ENCODE peak calls at places on chromosomes 16 and 17, in ten cellular contexts. G is tibial nerve; I is B cell; L is kidney epithelial cell; K is mesothelial cell of epicardium; J is WERI-Rb-1; C is CD8-positive, alpha-beta T cell; M is heart left ventricle; N is heart right ventricle; X is lung. B is an unnamed sample.

GRCh38 chr17:47368262-47368661 is 44.5 kb downstream of the EFCAB13 start:
- DNase-seq in G (no peak), I (no peak), L (no peak), K (no peak), J (no peak), C (no peak), M (no peak), N (no peak), X (no peak), B (no peak)

GRCh38 chr16:87850009-87851006 is 19.0 kb downstream of the SLC7A5 start:
- DNase-seq in G (no peak), I (peak; percentile 75), L (no peak), K (peak; percentile 87), J (peak; percentile 59), C (peak; percentile 80), M (peak; percentile 44), N (peak; percentile 58), X (peak; percentile 63), B (peak; percentile 91)

GRCh38 chr17:72846399-72846798 is 246.1 kb downstream of the SLC39A11 start:
- DNase-seq in G (no peak), I (no peak), L (no peak), K (no peak), J (no peak), C (no peak), M (no peak), N (no peak), X (no peak), B (no peak)

GRCh38 chr17:69828087-69828486 is 246.9 kb upstream of the KCNJ16 start:
- DNase-seq in G (no peak), I (no peak), L (no peak), K (no peak), J (no peak), C (no peak), M (peak; percentile 62), N (peak; percentile 66), X (no peak), B (peak; percentile 52)

GRCh38 chr16:72195609-72196008 is 23.7 kb upstream of the PMFBP1 start:
- DNase-seq in G (no peak), I (no peak), L (no peak), K (no peak), J (no peak), C (no peak), M (no peak), N (no peak), X (no peak), B (no peak)

GRCh38 chr16:66939366-66939765 is 4.0 kb downstream of the CES2 start:
- DNase-seq in G (no peak), I (no peak), L (no peak), K (no peak), J (no peak), C (no peak), M (no peak), N (no peak), X (no peak), B (peak; percentile 27)

GRCh38 chr16:22813946-22814325 is at the start of gene HS3ST2:
- DNase-seq in G (no peak), I (peak; percentile 8), L (no peak), K (peak; percentile 43), J (peak; percentile 70), C (no peak), M (peak; percentile 34), N (peak; percentile 24), X (no peak), B (peak; percentile 20)

GRCh38 chr16:23302045-23302956 is at the start of gene SCNN1B:
- DNase-seq in G (no peak), I (no peak), L (no peak), K (no peak), J (peak; percentile 51), C (no peak), M (no peak), N (no peak), X (peak; percentile 62), B (peak; percentile 34)

GRCh38 chr16:57721765-57722499 is 13.6 kb upstream of the KATNB1 start:
- DNase-seq in G (no peak), I (no peak), L (no peak), K (no peak), J (no peak), C (no peak), M (no peak), N (no peak), X (no peak), B (no peak)

GRCh38 chr16:57722651-57723050 is 12.9 kb upstream of the KATNB1 start:
- DNase-seq in G (no peak), I (no peak), L (no peak), K (no peak), J (no peak), C (no peak), M (no peak), N (no peak), X (no peak), B (no peak)

GRCh38 chr16:57721356-57721755 is 14.2 kb upstream of the KATNB1 start:
- DNase-seq in G (no peak), I (no peak), L (no peak), K (no peak), J (no peak), C (no peak), M (no peak), N (no peak), X (no peak), B (peak; percentile 50)

GRCh38 chr16:57723170-57723569 is 12.4 kb upstream of the KATNB1 start:
- DNase-seq in G (no peak), I (no peak), L (no peak), K (no peak), J (peak; percentile 36), C (no peak), M (no peak), N (no peak), X (no peak), B (no peak)

DNA sequence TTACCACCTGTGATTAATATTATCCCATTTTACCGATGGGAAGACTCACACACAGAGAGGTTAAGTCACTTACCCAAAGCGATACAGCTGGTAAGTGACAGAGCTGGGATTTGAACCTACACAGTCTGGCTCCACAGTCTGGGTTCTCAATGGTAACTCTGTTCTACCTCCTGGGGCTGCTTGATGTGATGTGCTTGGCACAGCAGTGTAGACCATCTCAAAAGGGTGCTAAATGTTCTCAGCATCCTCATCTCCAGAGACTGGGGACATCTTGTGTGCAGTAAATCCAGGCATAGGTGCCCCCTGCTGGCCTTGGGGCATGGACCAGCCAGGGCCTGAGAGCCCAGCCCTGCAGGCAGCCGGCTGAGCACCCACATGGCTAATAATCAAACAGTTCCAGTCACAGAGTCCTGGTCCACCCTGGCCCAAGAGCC is 15.4 kb upstream of the KATNB1 start:
- DNase-seq in G (no peak), I (peak; percentile 45), L (no peak), K (no peak), J (peak; percentile 71), C (peak; percentile 35), M (peak; percentile 42), N (peak; percentile 45), X (peak; percentile 53), B (peak; percentile 88)
- TF ChIP-seq CTCF in G (peak; percentile 40), I (peak; percentile 23), L (peak; percentile 79), K (no peak), J (peak; percentile 83), C (no peak), M (peak; percentile 58), N (peak; percentile 66), X (peak; percentile 14), B (peak; percentile 60)

GRCh38 chr17:74748279-74748528 is 224 bp upstream of the NHERF1 start:
- DNase-seq in G (no peak), I (no peak), L (no peak), K (no peak), J (no peak), C (no peak), M (no peak), N (no peak), X (no peak), B (no peak)

GRCh38 chr17:74749262-74750038 is 1.0 kb downstream of the NHERF1 start:
- DNase-seq in G (no peak), I (no peak), L (no peak), K (peak; percentile 58), J (no peak), C (peak; percentile 64), M (no peak), N (no peak), X (no peak), B (no peak)

GRCh38 chr17:74746922-74747321 is 1.5 kb upstream of the NHERF1 start:
- DNase-seq in G (no peak), I (no peak), L (no peak), K (no peak), J (no peak), C (no peak), M (no peak), N (no peak), X (no peak), B (peak; percentile 25)

GRCh38 chr17:74750039-74750326 is 1.6 kb downstream of the NHERF1 start:
- DNase-seq in G (no peak), I (no peak), L (no peak), K (no peak), J (no peak), C (no peak), M (no peak), N (no peak), X (no peak), B (no peak)

GRCh38 chr17:74748529-74749261 is at the start of gene NHERF1:
- DNase-seq in G (peak; percentile 91), I (peak; percentile 96), L (peak; percentile 70), K (peak; percentile 92), J (peak; percentile 96), C (peak; percentile 91), M (peak; percentile 95), N (peak; percentile 93), X (peak; percentile 93), B (peak; percentile 99)
- TF ChIP-seq CTCF in G (no peak), I (no peak), L (peak; percentile 18), K (peak; percentile 26), J (peak; percentile 74), C (no peak), M (no peak), N (peak; percentile 37), X (no peak), B (no peak)

DNA sequence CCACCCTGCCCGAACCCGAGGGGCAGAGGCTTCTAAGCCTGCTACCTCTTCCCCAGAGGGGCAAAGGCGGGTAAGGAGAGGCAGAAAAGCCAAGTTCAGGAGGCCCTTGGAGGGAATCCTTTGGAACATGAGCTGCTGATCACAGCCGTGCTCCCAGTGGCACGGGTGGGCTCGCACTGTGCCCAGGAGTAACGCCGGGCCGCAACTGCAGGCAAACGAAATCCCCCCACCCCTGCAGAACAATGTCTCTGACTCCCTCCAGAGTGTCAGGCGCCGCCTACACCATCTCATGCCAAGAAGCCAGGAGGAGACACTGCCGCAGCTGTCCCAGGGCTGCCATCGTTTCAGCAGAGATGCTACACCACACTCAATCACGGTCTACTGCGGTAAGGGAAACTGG is 8.9 kb downstream of the P4HB start:
- DNase-seq in G (no peak), I (no peak), L (no peak), K (no peak), J (no peak), C (no peak), M (no peak), N (no peak), X (no peak), B (peak; percentile 39)
- TF ChIP-seq CTCF in G (no peak), I (no peak), L (no peak), K (no peak), J (no peak), C (no peak), M (no peak), N (no peak), X (no peak), B (no peak)

DNA sequence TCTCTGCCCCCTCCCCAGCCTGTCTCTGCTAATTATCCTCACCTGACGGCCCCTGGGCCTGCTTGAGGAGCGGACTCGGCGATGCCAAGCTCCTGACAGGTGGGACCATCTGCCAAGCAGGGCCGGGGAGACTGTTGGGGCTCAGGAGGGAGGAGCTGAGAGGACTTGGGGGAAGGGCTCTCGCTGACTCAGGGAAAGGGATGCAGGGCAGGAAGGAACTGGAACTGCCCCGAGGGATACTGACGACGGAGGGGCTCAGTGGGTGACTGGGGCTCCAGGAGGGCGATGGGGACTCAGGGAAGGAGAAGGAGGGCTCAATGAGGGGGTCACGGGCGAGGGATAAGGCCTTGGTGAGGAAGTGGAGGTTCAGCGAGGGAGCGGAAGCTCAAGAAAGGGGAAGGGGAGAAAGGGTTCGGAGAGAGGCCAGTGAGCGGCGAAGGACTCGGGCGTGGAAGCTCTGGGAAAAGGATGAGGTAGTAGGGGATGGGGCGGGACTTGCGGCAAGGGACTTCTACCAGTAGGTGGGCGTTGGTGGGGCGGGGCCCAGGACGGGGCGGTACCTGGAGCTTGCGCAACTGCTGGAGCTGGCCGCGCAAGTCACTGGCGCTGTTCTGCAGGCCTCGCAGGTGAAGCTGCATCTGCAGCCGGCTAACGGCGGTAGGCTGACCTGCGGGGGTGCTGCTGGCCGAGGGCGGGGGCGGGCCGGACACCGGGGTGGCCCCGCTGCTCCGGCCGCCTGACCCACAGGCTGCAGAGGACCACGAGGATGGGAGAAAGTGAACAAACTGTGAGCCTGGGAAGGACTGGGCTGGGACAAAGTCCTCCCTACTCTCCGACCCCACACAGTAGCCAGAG is 46.5 kb downstream of the SRCIN1 start:
- DNase-seq in G (peak; percentile 67), I (peak; percentile 91), L (peak; percentile 29), K (peak; percentile 92), J (peak; percentile 99), C (peak; percentile 89), M (peak; percentile 73), N (peak; percentile 71), X (peak; percentile 91), B (peak; percentile 92)
- TF ChIP-seq CTCF in G (no peak), I (peak; percentile 39), L (no peak), K (no peak), J (peak; percentile 55), C (peak; percentile 30), M (peak; percentile 6), N (no peak), X (no peak), B (no peak)